ENCODE peak calls at places on chromosomes 7 and 10, in seven cellular contexts. One of them, this sample, is unnamed.

GRCh38 chr10:43739171-43739570 is 90.5 kb upstream of the ZNF32 start:
- DNase-seq in SK-N-SH: no peak
- DNase-seq in HepG2: no peak
- DNase-seq in H1: no peak
- DNase-seq in GM12891: no peak
- DNase-seq in K562: no peak
- DNase-seq in GM12878: no peak
- DNase-seq in this sample: no peak

GRCh38 chr7:126715076-126715475 is 537.7 kb downstream of the GRM8 start:
- DNase-seq in SK-N-SH: no peak
- DNase-seq in HepG2: no peak
- DNase-seq in H1: no peak
- DNase-seq in GM12891: no peak
- DNase-seq in K562: no peak
- DNase-seq in GM12878: no peak
- DNase-seq in this sample: no peak

GRCh38 chr10:67629461-67629971 is 66.5 kb downstream of the CTNNA3 start:
- DNase-seq in SK-N-SH: no peak
- DNase-seq in HepG2: no peak
- DNase-seq in H1: no peak
- DNase-seq in GM12891: no peak
- DNase-seq in K562: no peak
- DNase-seq in GM12878: peak
- DNase-seq in this sample: no peak

GRCh38 chr10:124648738-124649137 is 95.4 kb downstream of the FAM53B start:
- DNase-seq in SK-N-SH: peak
- DNase-seq in HepG2: no peak
- DNase-seq in H1: no peak
- DNase-seq in GM12891: no peak
- DNase-seq in K562: peak
- DNase-seq in GM12878: peak
- DNase-seq in this sample: no peak

GRCh38 chr10:91614254-91614624 is 18.6 kb downstream of the PPP1R3C start:
- DNase-seq in SK-N-SH: no peak
- DNase-seq in HepG2: no peak
- DNase-seq in H1: no peak
- DNase-seq in GM12891: no peak
- DNase-seq in K562: no peak
- DNase-seq in GM12878: no peak
- DNase-seq in this sample: no peak

GRCh38 chr7:98266840-98267239 is 14.6 kb upstream of the BRI3 start:
- DNase-seq in SK-N-SH: peak
- DNase-seq in HepG2: no peak
- DNase-seq in H1: no peak
- DNase-seq in GM12891: no peak
- DNase-seq in K562: no peak
- DNase-seq in GM12878: no peak
- DNase-seq in this sample: no peak

GRCh38 chr10:94300042-94300441 is 62.7 kb downstream of the NOC3L start:
- DNase-seq in SK-N-SH: no peak
- DNase-seq in HepG2: no peak
- DNase-seq in H1: no peak
- DNase-seq in GM12891: no peak
- DNase-seq in K562: no peak
- DNase-seq in GM12878: no peak
- DNase-seq in this sample: no peak

GRCh38 chr10:44696496-44696895 is 214.6 kb upstream of the TMEM72 start:
- DNase-seq in SK-N-SH: no peak
- DNase-seq in HepG2: no peak
- DNase-seq in H1: no peak
- DNase-seq in GM12891: no peak
- DNase-seq in K562: no peak
- DNase-seq in GM12878: no peak
- DNase-seq in this sample: no peak

GRCh38 chr10:119759832-119760231 is 34.0 kb downstream of the INPP5F start:
- DNase-seq in SK-N-SH: no peak
- DNase-seq in HepG2: no peak
- DNase-seq in H1: no peak
- DNase-seq in GM12891: no peak
- DNase-seq in K562: no peak
- DNase-seq in GM12878: no peak
- DNase-seq in this sample: no peak

GRCh38 chr10:101778781-101779543 is 3.0 kb upstream of the FGF8 start:
- DNase-seq in SK-N-SH: peak
- DNase-seq in HepG2: no peak
- DNase-seq in H1: peak
- DNase-seq in GM12891: no peak
- DNase-seq in K562: peak
- DNase-seq in GM12878: no peak
- DNase-seq in this sample: no peak

GRCh38 chr7:104206841-104207240 is 972 bp downstream of the ORC5 start:
- DNase-seq in SK-N-SH: peak
- DNase-seq in HepG2: no peak
- DNase-seq in H1: no peak
- DNase-seq in GM12891: no peak
- DNase-seq in K562: no peak
- DNase-seq in GM12878: no peak
- DNase-seq in this sample: no peak

GRCh38 chr10:116926426-116926825 is 77.1 kb downstream of the ENO4 start:
- DNase-seq in SK-N-SH: no peak
- DNase-seq in HepG2: no peak
- DNase-seq in H1: no peak
- DNase-seq in GM12891: no peak
- DNase-seq in K562: no peak
- DNase-seq in GM12878: no peak
- DNase-seq in this sample: no peak

GRCh38 chr10:77552252-77552651 is 85.4 kb downstream of the KCNMA1 start:
- DNase-seq in SK-N-SH: no peak
- DNase-seq in HepG2: no peak
- DNase-seq in H1: no peak
- DNase-seq in GM12891: no peak
- DNase-seq in K562: no peak
- DNase-seq in GM12878: no peak
- DNase-seq in this sample: no peak

GRCh38 chr10:35448687-35449662 is 112.7 kb downstream of the CCNY start:
- DNase-seq in SK-N-SH: no peak
- DNase-seq in HepG2: peak
- DNase-seq in H1: no peak
- DNase-seq in GM12891: no peak
- DNase-seq in K562: no peak
- DNase-seq in GM12878: no peak
- DNase-seq in this sample: no peak

GRCh38 chr10:29630205-29631048 is 4.3 kb downstream of the SVIL start:
- DNase-seq in SK-N-SH: no peak
- DNase-seq in HepG2: no peak
- DNase-seq in H1: no peak
- DNase-seq in GM12891: no peak
- DNase-seq in K562: no peak
- DNase-seq in GM12878: no peak
- DNase-seq in this sample: no peak

GRCh38 chr10:98790817-98791216 is 344.1 kb upstream of the HPS1 start:
- DNase-seq in SK-N-SH: peak
- DNase-seq in HepG2: no peak
- DNase-seq in H1: no peak
- DNase-seq in GM12891: peak
- DNase-seq in K562: no peak
- DNase-seq in GM12878: no peak
- DNase-seq in this sample: no peak

GRCh38 chr7:74051629-74052410 is 23.8 kb downstream of the ELN start:
- DNase-seq in SK-N-SH: peak
- DNase-seq in HepG2: peak
- DNase-seq in H1: peak
- DNase-seq in GM12891: no peak
- DNase-seq in K562: peak
- DNase-seq in GM12878: no peak
- DNase-seq in this sample: no peak

GRCh38 chr10:13322615-13323148 is 22.8 kb upstream of the PHYH start:
- DNase-seq in SK-N-SH: no peak
- DNase-seq in HepG2: no peak
- DNase-seq in H1: no peak
- DNase-seq in GM12891: no peak
- DNase-seq in K562: no peak
- DNase-seq in GM12878: no peak
- DNase-seq in this sample: no peak

GRCh38 chr7:25931156-25931555 is 220.8 kb upstream of the NFE2L3 start:
- DNase-seq in SK-N-SH: no peak
- DNase-seq in HepG2: no peak
- DNase-seq in H1: no peak
- DNase-seq in GM12891: no peak
- DNase-seq in K562: no peak
- DNase-seq in GM12878: no peak
- DNase-seq in this sample: no peak

GRCh38 chr10:95308389-95309302 is 17.8 kb upstream of the PDLIM1 start:
- DNase-seq in SK-N-SH: no peak
- DNase-seq in HepG2: peak
- DNase-seq in H1: no peak
- DNase-seq in GM12891: no peak
- DNase-seq in K562: no peak
- DNase-seq in GM12878: no peak
- DNase-seq in this sample: no peak

GRCh38 chr7:18494821-18495408 is 634 bp upstream of the HDAC9 start:
- DNase-seq in SK-N-SH: no peak
- DNase-seq in HepG2: no peak
- DNase-seq in H1: no peak
- DNase-seq in GM12891: no peak
- DNase-seq in K562: no peak
- DNase-seq in GM12878: no peak
- DNase-seq in this sample: no peak

GRCh38 chr7:45657136-45657889 is 83.1 kb downstream of the ADCY1 start:
- DNase-seq in SK-N-SH: no peak
- DNase-seq in HepG2: no peak
- DNase-seq in H1: no peak
- DNase-seq in GM12891: no peak
- DNase-seq in K562: no peak
- DNase-seq in GM12878: no peak
- DNase-seq in this sample: no peak

GRCh38 chr10:125343118-125343752 is 182.9 kb upstream of the CTBP2 start:
- DNase-seq in SK-N-SH: peak
- DNase-seq in HepG2: peak
- DNase-seq in H1: peak
- DNase-seq in GM12891: no peak
- DNase-seq in K562: no peak
- DNase-seq in GM12878: no peak
- DNase-seq in this sample: no peak

GRCh38 chr7:86926732-86927131 is 132.7 kb downstream of the ELAPOR2 start:
- DNase-seq in SK-N-SH: peak
- DNase-seq in HepG2: peak
- DNase-seq in H1: no peak
- DNase-seq in GM12891: no peak
- DNase-seq in K562: peak
- DNase-seq in GM12878: no peak
- DNase-seq in this sample: no peak

GRCh38 chr7:50824882-50825281 is 42.2 kb upstream of the GRB10 start:
- DNase-seq in SK-N-SH: no peak
- DNase-seq in HepG2: peak
- DNase-seq in H1: no peak
- DNase-seq in GM12891: no peak
- DNase-seq in K562: no peak
- DNase-seq in GM12878: no peak
- DNase-seq in this sample: no peak

GRCh38 chr7:143396182-143396581 is 12.5 kb downstream of the EPHA1 start:
- DNase-seq in SK-N-SH: no peak
- DNase-seq in HepG2: no peak
- DNase-seq in H1: no peak
- DNase-seq in GM12891: no peak
- DNase-seq in K562: no peak
- DNase-seq in GM12878: no peak
- DNase-seq in this sample: no peak

GRCh38 chr10:30028006-30028441 is 31.4 kb downstream of the JCAD start:
- DNase-seq in SK-N-SH: no peak
- DNase-seq in HepG2: no peak
- DNase-seq in H1: no peak
- DNase-seq in GM12891: no peak
- DNase-seq in K562: no peak
- DNase-seq in GM12878: no peak
- DNase-seq in this sample: no peak

GRCh38 chr10:100374137-100374655 is 27.2 kb downstream of the SCD start:
- DNase-seq in SK-N-SH: peak
- DNase-seq in HepG2: peak
- DNase-seq in H1: no peak
- DNase-seq in GM12891: no peak
- DNase-seq in K562: no peak
- DNase-seq in GM12878: no peak
- DNase-seq in this sample: no peak
- TF ChIP-seq POLR2AphosphoS5 in SK-N-SH: no peak
- TF ChIP-seq POLR2AphosphoS5 in HepG2: peak
- TF ChIP-seq POLR2AphosphoS5 in H1: peak
- TF ChIP-seq POLR2AphosphoS5 in GM12891: no peak
- TF ChIP-seq POLR2AphosphoS5 in K562: peak
- TF ChIP-seq POLR2AphosphoS5 in GM12878: no peak
- TF ChIP-seq POLR2AphosphoS5 in this sample: no peak

GRCh38 chr10:930415-931325 is 835 bp downstream of the LARP4B start:
- DNase-seq in SK-N-SH: peak
- DNase-seq in HepG2: peak
- DNase-seq in H1: peak
- DNase-seq in GM12891: no peak
- DNase-seq in K562: peak
- DNase-seq in GM12878: no peak
- DNase-seq in this sample: no peak
- TF ChIP-seq TAF1 in SK-N-SH: no peak
- TF ChIP-seq TAF1 in HepG2: no peak
- TF ChIP-seq TAF1 in H1: peak
- TF ChIP-seq TAF1 in GM12891: peak
- TF ChIP-seq TAF1 in K562: no peak
- TF ChIP-seq TAF1 in GM12878: no peak
- TF ChIP-seq TAF1 in this sample: no peak

GRCh38 chr10:88759366-88760101 is at the start of gene LIPN:
- DNase-seq in SK-N-SH: no peak
- DNase-seq in HepG2: no peak
- DNase-seq in H1: no peak
- DNase-seq in GM12891: no peak
- DNase-seq in K562: no peak
- DNase-seq in GM12878: no peak
- DNase-seq in this sample: no peak
- TF ChIP-seq POLR2AphosphoS5 in SK-N-SH: no peak
- TF ChIP-seq POLR2AphosphoS5 in HepG2: no peak
- TF ChIP-seq POLR2AphosphoS5 in H1: no peak
- TF ChIP-seq POLR2AphosphoS5 in GM12891: no peak
- TF ChIP-seq POLR2AphosphoS5 in K562: no peak
- TF ChIP-seq POLR2AphosphoS5 in GM12878: no peak
- TF ChIP-seq POLR2AphosphoS5 in this sample: no peak

DNA sequence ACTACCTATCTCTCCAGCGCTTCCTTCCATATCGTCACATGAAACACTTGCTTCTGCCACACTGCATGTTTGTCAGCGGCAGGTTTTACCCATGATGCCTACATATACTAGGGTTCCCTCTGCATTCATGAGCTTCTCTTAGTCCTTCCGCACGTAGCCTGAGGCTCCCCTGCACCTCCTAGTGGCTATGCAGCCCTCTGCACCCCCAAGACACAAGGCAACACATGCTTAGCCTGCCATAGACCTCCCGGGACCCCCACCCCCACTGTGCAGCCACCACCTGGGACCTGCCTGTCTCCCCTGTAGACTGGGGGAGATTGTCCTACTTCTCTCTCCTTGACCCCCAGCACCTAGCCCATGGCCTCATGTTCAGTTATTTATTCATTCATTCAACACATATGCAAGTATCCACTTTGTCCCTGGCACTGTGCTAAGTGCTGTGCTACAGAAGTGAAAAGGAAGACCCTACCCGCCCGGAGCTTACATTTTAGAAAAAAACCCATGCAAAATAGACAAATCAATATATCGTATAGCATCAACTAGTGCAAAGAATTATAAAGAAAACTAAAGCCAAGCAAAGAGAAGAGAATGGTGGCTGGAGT is 23.5 kb downstream of the TMEM273 start:
- DNase-seq in SK-N-SH: peak
- DNase-seq in HepG2: peak
- DNase-seq in H1: peak
- DNase-seq in GM12891: peak
- DNase-seq in K562: peak
- DNase-seq in GM12878: no peak
- DNase-seq in this sample: peak
- TF ChIP-seq TAF1 in SK-N-SH: no peak
- TF ChIP-seq TAF1 in HepG2: no peak
- TF ChIP-seq TAF1 in H1: no peak
- TF ChIP-seq TAF1 in GM12891: no peak
- TF ChIP-seq TAF1 in K562: no peak
- TF ChIP-seq TAF1 in GM12878: no peak
- TF ChIP-seq TAF1 in this sample: no peak

This sample was measured in GM12892.